ENCODE peak calls at places on chromosomes 16 and 17, in four cellular contexts. C is IMR-90, M is OCI-LY7, N is small intestine. K is an unnamed sample. For H3K4me1, the result is how much of the 10 kb centered on the place peaks cover.

GRCh38 chr16:54244061-54244886 is 42.3 kb downstream of the IRX3 start:
- DNase-seq in C (no peak), N (no peak), M (no peak), K (no peak)

GRCh38 chr16:67917852-67918236 is 13.8 kb downstream of the CTRL start:
- DNase-seq in M (no peak), N (no peak), C (peak), K (no peak)

GRCh38 chr16:58511933-58512815 is 3.1 kb upstream of the SETD6 start:
- DNase-seq in M (peak), C (peak), N (peak), K (peak)

GRCh38 chr17:13393841-13394710 is 207.7 kb downstream of the HS3ST3A1 start:
- DNase-seq in N (no peak), M (no peak), C (peak), K (no peak)

GRCh38 chr16:68272501-68273209 is 8.3 kb downstream of the SLC7A6 start:
- DNase-seq in N (peak), M (peak), C (no peak), K (peak)

GRCh38 chr17:36611345-36612072 is 10.1 kb downstream of the MRM1 start:
- DNase-seq in C (peak), M (no peak), N (no peak), K (no peak)

GRCh38 chr17:13073013-13073412 is 55.2 kb upstream of the ELAC2 start:
- DNase-seq in N (no peak), C (no peak), M (no peak), K (no peak)

GRCh38 chr17:17681744-17682292 is 560 bp downstream of the RAI1 start:
- DNase-seq in C (no peak), N (no peak), M (peak), K (no peak)

GRCh38 chr16:55711959-55712876 is 56.4 kb downstream of the SLC6A2 start:
- DNase-seq in M (peak), C (peak), N (peak), K (no peak)

DNA sequence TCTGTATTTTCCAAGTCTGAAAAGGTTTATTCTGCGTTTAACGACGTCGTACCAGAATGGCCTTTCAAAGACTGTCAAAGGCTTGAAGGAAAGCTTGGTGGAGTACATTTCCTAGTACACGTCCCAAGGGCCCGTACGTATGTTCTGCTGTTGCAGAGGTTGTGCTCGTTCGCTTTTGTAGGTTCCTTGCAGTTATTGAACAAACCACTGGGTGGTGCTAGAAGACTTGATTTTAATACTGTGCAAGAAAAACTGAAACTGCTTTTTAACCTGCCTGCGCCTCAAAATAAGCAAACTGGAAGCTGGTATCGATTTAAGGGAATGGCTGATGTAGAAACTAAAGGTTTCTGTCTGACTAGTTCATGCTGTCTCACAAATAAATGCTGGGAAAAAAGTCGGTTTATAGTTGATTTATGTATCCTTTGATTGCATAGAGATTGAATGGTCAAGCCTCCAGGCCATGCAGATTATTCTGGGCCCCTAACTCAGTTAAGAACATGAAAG is 54.6 kb downstream of the USP10 start:
- DNase-seq in N (peak), C (peak), M (peak), K (peak)
- H3K4me1 ChIP-seq in N (under half), C (under half), M (under half), K (under half)

DNA sequence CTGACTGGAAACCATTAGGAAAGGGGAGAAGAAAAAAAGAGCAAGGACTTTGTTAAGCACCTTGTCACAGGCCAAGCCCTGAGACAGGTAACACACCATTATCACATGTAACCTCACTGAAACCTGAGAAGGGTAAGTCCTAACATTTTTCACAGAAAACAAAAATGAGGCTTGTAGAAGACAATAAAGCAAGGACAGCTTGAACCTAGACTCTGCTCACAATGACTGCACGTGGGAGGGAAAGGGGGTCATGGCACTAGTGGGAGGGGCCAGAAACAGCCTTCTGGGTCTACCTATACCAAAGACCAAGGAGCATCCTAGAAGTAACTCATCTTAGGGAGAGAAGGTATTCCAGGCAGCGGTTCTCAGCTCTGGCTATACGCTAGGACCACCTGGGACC is 7.5 kb downstream of the TK2 start:
- DNase-seq in N (no peak), C (no peak), M (no peak), K (no peak)
- H3K4me1 ChIP-seq in N (under half), C (under half), M (under half), K (under half)

DNA sequence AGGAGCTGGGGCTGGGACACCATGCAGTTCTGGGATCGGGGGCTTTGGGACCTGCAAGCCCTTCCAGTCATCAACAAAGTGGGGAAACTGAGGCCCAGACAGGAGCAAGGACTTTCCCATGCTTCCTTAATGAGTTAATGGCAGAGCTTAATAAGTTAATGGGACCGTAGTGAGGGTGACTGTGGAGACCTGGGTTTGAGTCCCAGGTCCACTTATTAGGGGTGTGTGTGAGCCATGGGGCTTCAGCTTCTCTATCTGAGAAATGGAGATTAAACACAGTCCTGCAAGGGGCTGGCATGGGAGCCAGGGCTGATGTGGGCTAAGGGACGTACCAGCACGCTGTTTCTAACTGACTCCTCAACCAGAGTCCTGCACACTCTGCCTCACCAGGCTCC is 41.7 kb upstream of the NKD1 start:
- DNase-seq in C (no peak), N (no peak), M (no peak), K (no peak)
- H3K4me1 ChIP-seq in C (under half), N (under half), M (under half), K (under half)

GRCh38 chr17:75344664-75345063 is 55.4 kb upstream of the SLC25A19 start:
- DNase-seq in M (peak), C (peak), N (no peak), K (no peak)
- H3K4me1 ChIP-seq in M (half or more), C (under half), N (under half), K (under half)

GRCh38 chr16:3164121-3164991 is 23.6 kb upstream of the OR1F1 start:
- DNase-seq in N (no peak), M (no peak), C (no peak), K (no peak)
- H3K4me1 ChIP-seq in N (under half), M (under half), C (under half), K (under half)

DNA sequence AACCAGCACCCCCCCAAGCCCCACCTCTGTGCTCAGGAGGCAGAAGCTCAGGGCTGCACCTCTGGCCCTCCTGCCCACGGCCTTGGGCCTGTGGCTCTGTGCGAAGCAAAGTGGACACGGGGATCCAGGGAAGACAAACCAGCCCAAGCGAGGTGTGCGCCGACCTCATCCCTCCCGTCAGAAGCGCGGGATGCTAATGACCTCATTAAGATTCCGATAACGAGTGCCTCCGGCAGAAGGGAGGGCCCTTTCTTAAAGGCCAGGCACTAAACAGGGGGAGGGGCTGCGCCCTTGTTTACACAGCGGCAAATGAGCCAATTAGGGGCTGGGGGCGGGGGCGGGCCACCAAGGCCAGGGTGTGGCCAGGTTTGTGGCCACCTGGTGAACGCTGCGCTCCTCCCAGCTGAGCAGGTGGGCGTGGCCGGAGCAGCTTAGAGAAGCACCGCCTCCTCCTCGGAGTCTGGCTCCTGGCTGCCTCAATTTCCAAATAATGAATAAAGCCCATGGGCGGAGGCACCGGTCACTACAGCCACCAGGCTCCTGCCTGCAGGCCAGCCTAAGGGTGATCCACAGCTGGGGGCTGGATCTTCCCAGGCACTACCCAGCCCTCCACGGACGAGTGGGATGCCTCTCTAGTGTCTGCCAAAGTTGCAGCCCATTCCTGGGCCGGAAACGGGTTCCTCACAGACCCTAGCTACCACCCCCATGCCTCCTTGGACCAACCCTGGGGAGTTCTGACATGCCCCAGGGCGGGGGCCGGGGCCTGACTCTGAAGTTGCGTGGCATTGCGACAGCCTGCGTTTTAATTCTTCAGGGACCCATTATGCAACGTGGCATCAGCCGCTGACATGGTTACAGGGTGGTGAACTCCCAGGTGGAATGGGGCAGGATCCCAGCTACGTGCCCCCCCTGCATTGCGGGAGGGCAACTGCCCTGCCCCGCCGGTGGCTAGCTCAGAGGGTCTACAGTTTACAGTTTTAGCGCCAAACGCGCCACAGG is 3.0 kb downstream of the CBX4 start:
- DNase-seq in N (peak), M (peak), C (peak), K (peak)
- H3K4me1 ChIP-seq in N (under half), M (under half), C (under half), K (under half)

DNA sequence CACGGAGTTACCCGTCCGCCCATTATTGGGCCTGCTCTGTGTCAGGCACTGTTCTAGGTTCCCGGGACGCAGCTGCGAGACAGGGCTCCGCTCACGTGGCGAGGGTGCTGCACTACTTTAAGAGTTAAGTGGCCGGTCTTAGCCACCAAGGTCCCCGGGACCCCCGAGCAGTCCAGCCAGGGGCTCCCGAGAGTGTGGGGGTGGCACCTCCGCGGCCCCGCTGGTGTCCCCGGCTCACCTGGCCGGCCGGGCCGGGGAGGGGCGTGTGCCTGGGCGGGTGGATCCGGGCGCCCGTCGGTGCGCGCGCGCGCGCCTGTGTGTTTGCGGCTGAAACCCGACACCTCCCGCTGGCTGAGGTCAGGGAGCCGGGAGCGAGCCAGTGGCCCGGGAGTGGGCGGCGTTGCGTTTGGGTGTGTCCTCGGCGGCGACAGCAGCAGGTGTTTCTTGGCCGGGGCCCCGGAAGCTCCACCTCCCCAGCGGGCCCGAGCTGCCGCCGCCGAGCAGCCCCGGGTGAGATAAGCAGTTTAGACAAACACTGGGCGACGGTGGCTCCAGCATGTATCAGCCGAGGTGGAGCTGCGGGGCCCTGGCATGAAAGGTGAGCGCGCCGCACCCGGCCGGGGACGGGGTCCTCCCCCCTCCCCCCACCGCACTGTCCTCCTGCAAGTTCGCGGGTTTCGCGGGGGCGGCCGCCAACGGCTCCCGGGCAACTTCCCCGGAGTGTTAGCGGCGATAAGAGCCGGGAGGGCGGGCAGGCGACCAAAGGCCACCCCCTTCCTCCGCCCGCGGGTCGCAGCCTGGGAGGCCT is at the start of gene GSE1:
- DNase-seq in N (peak), M (peak), C (peak), K (peak)
- H3K4me1 ChIP-seq in N (under half), M (half or more), C (under half), K (under half)

K was measured in Peyer's patch.